ENCODE peak calls at places on chromosomes 2 and 18, in nine cellular contexts. R, L, K, O, F, J, X, N and W are unnamed samples.

GRCh38 chr2:218168635-218169462 is 2.1 kb upstream of the CXCR1 start:
- DNase-seq in O (peak; percentile 55), R (peak; percentile 26), K (no peak), F (no peak), L (no peak), N (no peak), X (peak; percentile 73), J (peak; percentile 42), W (no peak)

GRCh38 chr18:77102246-77103040 is 30.1 kb downstream of the MBP start:
- DNase-seq in K (no peak), L (no peak), N (no peak), R (no peak), O (no peak), F (no peak), X (no peak), J (peak; percentile 59), W (no peak)

GRCh38 chr2:165911231-165911630 is 42.3 kb downstream of the TTC21B start:
- DNase-seq in F (no peak), X (no peak), O (no peak), K (no peak), J (peak; percentile 9), L (no peak), R (no peak), N (no peak), W (no peak)

GRCh38 chr2:6394266-6394665 is 471.4 kb downstream of the CMPK2 start:
- DNase-seq in X (no peak), K (no peak), F (no peak), J (peak; percentile 9), O (no peak), L (no peak), N (no peak), R (no peak), W (no peak)

GRCh38 chr2:227785293-227785692 is 28.3 kb upstream of the CCL20 start:
- DNase-seq in J (peak; percentile 70), O (no peak), R (no peak), K (no peak), F (no peak), N (no peak), X (peak; percentile 36), L (no peak), W (no peak)

GRCh38 chr18:50619833-50620232 is 59.9 kb downstream of the MAPK4 start:
- DNase-seq in X (no peak), N (no peak), F (no peak), J (no peak), K (no peak), O (no peak), R (no peak), L (no peak), W (no peak)

GRCh38 chr2:168396131-168396530 is 59.9 kb upstream of the CERS6 start:
- DNase-seq in F (no peak), L (no peak), O (no peak), K (no peak), J (peak; percentile 52), R (no peak), N (no peak), X (no peak), W (no peak)

GRCh38 chr2:3124921-3125760 is 252.5 kb downstream of the EIPR1 start:
- DNase-seq in O (no peak), K (peak; percentile 35), R (no peak), J (no peak), N (no peak), F (no peak), X (peak; percentile 54), L (no peak), W (no peak)

GRCh38 chr2:58906151-58906645 is 665.1 kb upstream of the FANCL start:
- DNase-seq in O (no peak), F (no peak), L (no peak), J (no peak), N (no peak), K (no peak), R (no peak), X (no peak), W (no peak)

GRCh38 chr2:188452084-188452483 is 160.4 kb downstream of the GULP1 start:
- DNase-seq in R (no peak), J (no peak), K (no peak), L (no peak), O (no peak), X (no peak), F (no peak), N (no peak), W (no peak)

GRCh38 chr2:102484310-102485061 is 11.5 kb downstream of the SLC9A4 start:
- DNase-seq in L (no peak), K (no peak), J (no peak), R (no peak), O (no peak), X (no peak), N (no peak), F (no peak), W (no peak)

GRCh38 chr2:170394988-170395387 is 217.0 kb downstream of the MYO3B start:
- DNase-seq in N (no peak), X (no peak), J (no peak), K (no peak), O (no peak), L (no peak), F (no peak), R (no peak), W (no peak)
- TF ChIP-seq CTCF in N (no peak), X (no peak), J (no peak), K (no peak), O (no peak), L (no peak), F (no peak), R (no peak), W (no peak)

DNA sequence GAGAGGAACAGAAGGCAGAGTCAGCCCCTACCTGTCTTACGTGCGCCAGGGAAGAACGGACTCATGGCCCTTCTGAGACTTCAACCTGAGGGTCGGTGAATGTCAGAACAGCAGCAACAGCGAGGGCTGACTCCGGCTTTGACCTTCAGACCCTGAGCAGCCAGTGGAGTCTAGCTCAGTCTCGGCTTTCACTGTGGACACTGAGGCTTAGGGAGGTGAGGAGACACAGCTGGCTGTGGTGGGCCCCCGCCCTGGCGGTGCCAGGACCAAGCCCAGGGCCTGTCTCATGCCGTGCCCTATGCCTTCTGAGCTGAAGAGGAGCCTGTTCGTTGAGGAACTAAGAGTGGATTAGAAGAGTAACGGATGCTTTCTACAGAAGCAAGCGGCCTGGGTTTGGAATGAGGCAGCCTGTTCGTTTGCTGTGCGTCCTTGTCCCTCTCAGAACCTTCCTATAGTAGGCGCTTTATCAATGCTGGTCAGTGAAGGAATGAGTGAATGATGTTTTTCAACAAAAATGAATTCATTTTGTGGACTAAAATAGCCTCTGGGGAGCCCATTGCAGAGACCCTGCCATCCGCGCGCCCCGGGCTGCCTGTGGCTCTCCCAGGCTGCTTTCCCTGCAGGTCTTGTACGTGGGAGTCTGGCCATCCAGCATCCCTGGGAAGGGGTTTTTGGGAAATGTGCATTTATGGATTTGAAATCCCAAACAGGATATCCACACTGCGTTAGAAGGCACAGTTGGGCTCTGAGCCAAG is 38.9 kb downstream of the ASB1 start:
- DNase-seq in K (peak; percentile 61), X (no peak), O (no peak), J (no peak), L (no peak), N (no peak), R (no peak), F (no peak), W (no peak)
- H3K36me3 ChIP-seq in K (no peaks in the 10 kb centered on the region), X (no peaks in the 10 kb centered on the region), O (no peaks in the 10 kb centered on the region), J (no peaks in the 10 kb centered on the region), L (no peaks in the 10 kb centered on the region), N (no peaks in the 10 kb centered on the region), R (no peaks in the 10 kb centered on the region), F (no peaks in the 10 kb centered on the region), W (no peaks in the 10 kb centered on the region)

GRCh38 chr2:110153416-110153815 is 37.8 kb upstream of the MALL start:
- DNase-seq in L (no peak), O (no peak), X (no peak), N (no peak), K (no peak), R (no peak), J (peak; percentile 72), F (no peak), W (no peak)

GRCh38 chr2:110152943-110153342 is 37.3 kb upstream of the MALL start:
- DNase-seq in K (no peak), L (no peak), R (no peak), X (no peak), O (no peak), F (no peak), J (no peak), N (no peak), W (no peak)

GRCh38 chr2:110146945-110147332 is 31.3 kb upstream of the MALL start:
- DNase-seq in K (no peak), X (no peak), O (no peak), N (no peak), R (no peak), L (no peak), F (no peak), J (no peak), W (no peak)

GRCh38 chr2:110146183-110146944 is 30.7 kb upstream of the MALL start:
- DNase-seq in O (no peak), R (no peak), X (no peak), F (no peak), L (no peak), J (no peak), N (no peak), K (no peak), W (no peak)

GRCh38 chr2:110149330-110150220 is 34.0 kb upstream of the MALL start:
- DNase-seq in J (peak; percentile 94), O (no peak), R (no peak), K (no peak), X (no peak), N (no peak), F (no peak), L (no peak), W (no peak)
- H3K4me3 ChIP-seq in J (no peak overlapping the region), O (no peak overlapping the region), R (no peak overlapping the region), K (no peak overlapping the region), X (no peak overlapping the region), N (no peak overlapping the region), F (no peak overlapping the region), L (no peak overlapping the region), W (no peak overlapping the region)

GRCh38 chr2:67006373-67006960 is 390.7 kb upstream of the ETAA1 start:
- DNase-seq in N (no peak), K (no peak), R (no peak), L (no peak), O (no peak), J (no peak), X (no peak), F (no peak), W (no peak)

GRCh38 chr2:67008114-67008513 is 389.0 kb upstream of the ETAA1 start:
- DNase-seq in R (no peak), L (no peak), K (no peak), O (no peak), N (no peak), X (no peak), J (no peak), F (no peak), W (no peak)

DNA sequence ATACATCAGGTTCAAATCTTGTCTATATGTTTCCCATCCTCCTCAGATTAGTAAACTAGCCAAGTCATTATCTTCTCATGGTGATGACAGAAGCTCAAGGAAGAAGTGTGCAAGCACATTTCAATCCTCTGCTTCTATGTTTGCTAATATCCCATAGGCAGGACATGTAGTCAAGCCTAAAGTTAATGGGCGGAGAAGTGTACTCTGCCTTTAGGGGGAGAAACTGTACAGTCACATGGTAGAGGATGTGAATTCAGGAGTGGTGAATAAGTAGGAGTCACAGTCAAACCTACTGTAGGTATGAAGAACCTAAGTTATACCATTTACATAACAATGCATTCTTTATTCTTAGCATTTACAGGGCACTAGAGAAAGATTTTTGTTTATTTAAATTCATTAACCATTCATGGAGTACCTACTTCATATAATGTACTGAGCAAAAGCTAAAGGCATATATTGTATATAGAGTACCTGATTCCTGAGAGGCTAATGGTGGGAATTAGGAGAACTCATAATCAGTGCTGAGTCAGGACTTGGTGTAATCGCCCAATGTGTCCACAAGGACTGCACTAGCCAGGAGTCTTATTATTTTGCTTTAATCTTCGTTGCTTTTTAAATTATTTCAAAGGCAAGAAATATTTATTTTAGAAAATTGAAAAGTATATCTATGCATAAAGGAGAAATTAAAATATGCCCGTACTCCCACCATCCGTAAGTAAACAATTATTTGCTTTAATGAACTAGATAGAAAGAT is 394.3 kb upstream of the ETAA1 start:
- DNase-seq in R (no peak), X (no peak), L (no peak), J (peak; percentile 50), K (no peak), N (no peak), O (no peak), F (no peak), W (no peak)
- TF ChIP-seq CTCF in R (no peak), X (peak; percentile 33), L (no peak), J (no peak), K (no peak), N (no peak), O (no peak), F (no peak), W (no peak)